ENCODE peak calls at places on chromosomes 5 and 9, in four cellular contexts. P is activated T-helper 1 cell treated with anti-CD3 and anti-CD28 coated beads, Interleukin-2, amount 50 U/mL, for 16 hours; E is ELF-1; I is bronchial epithelial cell. G is an unnamed sample.

GRCh38 chr9:126327016-126327749 is 554 bp downstream of the MVB12B start:
- DNase-seq in P (no peak), E (peak; percentile 36), I (no peak), G (peak; percentile 67)

GRCh38 chr9:6969805-6970204 is 212.0 kb downstream of the KDM4C start:
- DNase-seq in P (no peak), E (no peak), I (no peak), G (no peak)

GRCh38 chr9:113737414-113738271 is 138.5 kb upstream of the ZNF618 start:
- DNase-seq in P (no peak), E (peak; percentile 82), I (peak; percentile 50), G (no peak)

GRCh38 chr9:114822708-114823107 is 16.9 kb upstream of the TNFSF15 start:
- DNase-seq in P (no peak), E (no peak), I (no peak), G (no peak)

GRCh38 chr9:137461316-137461662 is 2.2 kb upstream of the NSMF start:
- DNase-seq in P (no peak), E (no peak), I (no peak), G (no peak)

GRCh38 chr5:73940026-73940425 is 314.0 kb downstream of the ARHGEF28 start:
- DNase-seq in P (no peak), E (no peak), I (no peak), G (no peak)

GRCh38 chr5:82413302-82414042 is 135.3 kb upstream of the RPS23 start:
- DNase-seq in P (no peak), E (no peak), I (peak; percentile 94), G (no peak)

GRCh38 chr5:150230842-150231241 is 41.0 kb downstream of the SLC6A7 start:
- DNase-seq in P (no peak), E (no peak), I (no peak), G (peak; percentile 13)

GRCh38 chr9:118558026-118558425 is 811.2 kb downstream of the BRINP1 start:
- DNase-seq in P (no peak), E (no peak), I (no peak), G (no peak)

GRCh38 chr5:10352404-10353240 is 873 bp upstream of the MARCHF6 start:
- DNase-seq in P (no peak), E (no peak), I (no peak), G (peak; percentile 72)

GRCh38 chr9:78781681-78782080 is 484.8 kb downstream of the PSAT1 start:
- DNase-seq in P (no peak), E (no peak), I (peak; percentile 31), G (no peak)

GRCh38 chr9:8823131-8823895 is 1023.7 kb upstream of the DMAC1 start:
- DNase-seq in P (no peak), E (no peak), I (no peak), G (no peak)

GRCh38 chr9:23081377-23081776 is 634.8 kb downstream of the DMRTA1 start:
- DNase-seq in P (no peak), E (no peak), I (no peak), G (no peak)

GRCh38 chr9:113837349-113837748 is 38.8 kb upstream of the ZNF618 start:
- DNase-seq in P (no peak), E (no peak), I (no peak), G (no peak)

GRCh38 chr5:154240595-154240994 is 50.1 kb downstream of the GALNT10 start:
- DNase-seq in P (no peak), E (no peak), I (no peak), G (no peak)

GRCh38 chr5:174505621-174506020 is 218.8 kb upstream of the MSX2 start:
- DNase-seq in P (no peak), E (no peak), I (peak; percentile 79), G (no peak)

GRCh38 chr9:107639426-107639825 is 149.9 kb upstream of the KLF4 start:
- DNase-seq in P (no peak), E (no peak), I (no peak), G (no peak)

GRCh38 chr5:55993628-55994501 is 898 bp downstream of the IL6ST start:
- DNase-seq in P (no peak), E (no peak), I (peak; percentile 54), G (no peak)

GRCh38 chr5:133082128-133082527 is 30.3 kb downstream of the HSPA4 start:
- DNase-seq in P (no peak), E (no peak), I (no peak), G (no peak)

GRCh38 chr9:74910036-74910435 is 22.3 kb upstream of the TRPM6 start:
- DNase-seq in P (no peak), E (no peak), I (no peak), G (no peak)

GRCh38 chr9:125743687-125744428 is 3.3 kb upstream of the PBX3 start:
- DNase-seq in P (no peak), E (no peak), I (no peak), G (no peak)

GRCh38 chr9:94586814-94587213 is 6.8 kb downstream of the FBP2 start:
- DNase-seq in P (no peak), E (no peak), I (peak; percentile 59), G (no peak)

GRCh38 chr9:131976157-131976740 is 103.4 kb downstream of the MED27 start:
- DNase-seq in P (no peak), E (no peak), I (no peak), G (no peak)

GRCh38 chr5:179371123-179371515 is 25.9 kb upstream of the ADAMTS2 start:
- DNase-seq in P (no peak), E (no peak), I (no peak), G (no peak)